ENCODE peak calls at places on chromosomes 13 and 19, in four cellular contexts. K, I, W and Y are unnamed samples.

GRCh38 chr13:109790071-109790470 is 3.7 kb upstream of the IRS2 start:
- DNase-seq in W (no peak), K (no peak), I (no peak), Y (no peak)

GRCh38 chr19:51368366-51369282 is at the start of gene CLDND2:
- DNase-seq in I (no peak), K (no peak), W (no peak), Y (no peak)

GRCh38 chr19:55440411-55441105 is 2.5 kb downstream of the SHISA7 start:
- DNase-seq in K (no peak), W (no peak), I (no peak), Y (no peak)

GRCh38 chr19:8081569-8082550 is 29.3 kb downstream of the CCL25 start:
- DNase-seq in W (no peak), K (peak; percentile 32), I (no peak), Y (no peak)

GRCh38 chr13:80363890-80364503 is 23.1 kb upstream of the SPRY2 start:
- DNase-seq in W (no peak), K (peak; percentile 64), I (no peak), Y (no peak)

GRCh38 chr19:18796239-18796638 is 5.1 kb upstream of the COMP start:
- DNase-seq in K (peak; percentile 13), W (no peak), I (no peak), Y (no peak)

GRCh38 chr19:17183858-17184271 is 31.3 kb upstream of the USE1 start:
- DNase-seq in K (no peak), W (no peak), I (no peak), Y (no peak)

GRCh38 chr19:39372047-39372802 is 18.7 kb downstream of the PAF1 start:
- DNase-seq in W (peak; percentile 90), K (peak; percentile 91), I (no peak), Y (no peak)

GRCh38 chr13:43878897-43879322 is 630 bp downstream of the CCDC122 start:
- DNase-seq in I (no peak), K (peak; percentile 82), W (peak; percentile 80), Y (no peak)

GRCh38 chr19:55588738-55589137 is 8.1 kb upstream of the ZNF579 start:
- DNase-seq in I (no peak), K (no peak), W (no peak), Y (no peak)

GRCh38 chr19:679418-680286 is 3.5 kb downstream of the FSTL3 start:
- DNase-seq in I (no peak), W (peak; percentile 58), K (peak; percentile 75), Y (no peak)

GRCh38 chr13:59566544-59566943 is 597.2 kb downstream of the DIAPH3 start:
- DNase-seq in W (no peak), K (no peak), I (no peak), Y (no peak)

GRCh38 chr13:64529874-64530485 is 2700.2 kb downstream of the PCDH9 start:
- DNase-seq in K (peak; percentile 48), I (peak; percentile 19), W (no peak), Y (no peak)

GRCh38 chr19:13033819-13034611 is 38.7 kb downstream of the NFIX start:
- DNase-seq in I (peak; percentile 39), W (peak; percentile 75), K (peak; percentile 64), Y (no peak)

GRCh38 chr13:87094646-87095045 is 576.5 kb upstream of the SLITRK5 start:
- DNase-seq in K (no peak), I (no peak), W (no peak), Y (no peak)

GRCh38 chr19:56270676-56271075 is 1.9 kb upstream of the EDDM13 start:
- DNase-seq in I (no peak), K (peak; percentile 20), W (no peak), Y (no peak)

GRCh38 chr19:49243726-49244125 is 81.3 kb downstream of the SLC6A16 start:
- DNase-seq in I (no peak), W (no peak), K (no peak), Y (no peak)

GRCh38 chr13:113582841-113583631 is 1.5 kb upstream of the TFDP1 start:
- DNase-seq in I (no peak), K (no peak), W (peak; percentile 17), Y (no peak)

GRCh38 chr13:33230178-33230881 is 55.2 kb downstream of the STARD13 start:
- DNase-seq in I (no peak), W (no peak), K (peak; percentile 87), Y (no peak)

GRCh38 chr19:294819-295686 is 3.9 kb upstream of the PLPP2 start:
- DNase-seq in W (no peak), I (no peak), K (peak; percentile 29), Y (no peak)

GRCh38 chr13:34886987-34887386 is 55.1 kb upstream of the NBEA start:
- DNase-seq in K (no peak), I (no peak), W (no peak), Y (no peak)

DNA sequence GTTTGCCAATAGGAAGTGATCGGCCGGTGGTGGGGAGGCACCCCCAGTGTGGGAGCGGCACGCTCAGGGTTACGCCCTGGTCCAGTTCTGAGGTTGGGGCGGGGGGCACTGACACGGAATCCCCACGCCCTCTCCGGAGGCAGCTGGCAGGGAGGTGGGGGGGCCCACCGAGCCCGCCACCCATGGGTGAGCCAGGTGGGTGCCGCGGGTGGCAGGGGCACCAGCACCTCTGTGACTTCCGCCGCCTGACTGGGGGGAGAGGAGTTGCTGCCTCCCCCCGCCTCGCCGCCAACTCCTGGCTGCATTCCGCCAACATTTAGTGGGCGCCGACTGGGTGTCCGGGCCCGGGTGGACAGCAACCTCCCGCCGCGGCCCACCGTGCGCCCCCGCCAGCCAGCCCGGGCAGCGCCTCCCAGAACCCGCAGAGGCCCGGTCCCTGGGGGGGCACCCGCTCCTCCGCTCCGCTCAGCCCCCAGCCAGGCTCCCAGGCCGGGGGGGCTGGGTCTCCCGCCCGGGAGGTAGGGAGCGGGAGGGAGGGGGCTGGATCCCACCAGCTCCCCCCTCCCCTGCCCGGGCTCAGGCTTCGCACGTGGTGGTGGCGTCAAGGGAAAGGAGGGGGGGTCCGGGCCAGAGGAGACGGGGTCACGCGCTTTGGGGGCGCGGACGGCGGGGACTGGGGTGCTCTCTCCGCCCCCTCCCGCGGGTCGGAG is 2.0 kb downstream of the ZBTB7A start:
- DNase-seq in W (peak; percentile 70), I (no peak), K (no peak), Y (no peak)
- TF ChIP-seq CTCF in W (no peak), I (no peak), K (no peak), Y (no peak)

GRCh38 chr13:47455581-47455980 is 545.5 kb downstream of the SUCLA2 start:
- DNase-seq in I (no peak), W (no peak), K (peak; percentile 24), Y (no peak)
- TF ChIP-seq CTCF in I (no peak), W (no peak), K (peak; percentile 11), Y (no peak)

GRCh38 chr19:35216833-35217707 is 11.5 kb downstream of the FAM187B start:
- DNase-seq in K (no peak), I (no peak), W (peak; percentile 52), Y (no peak)
- TF ChIP-seq CTCF in K (no peak), I (no peak), W (no peak), Y (peak; percentile 39)

GRCh38 chr13:41196620-41197019 is 2.3 kb upstream of the KBTBD7 start:
- DNase-seq in W (no peak), I (no peak), K (peak; percentile 42), Y (no peak)
- TF ChIP-seq CTCF in W (no peak), I (peak; percentile 20), K (peak; percentile 51), Y (peak; percentile 43)

DNA sequence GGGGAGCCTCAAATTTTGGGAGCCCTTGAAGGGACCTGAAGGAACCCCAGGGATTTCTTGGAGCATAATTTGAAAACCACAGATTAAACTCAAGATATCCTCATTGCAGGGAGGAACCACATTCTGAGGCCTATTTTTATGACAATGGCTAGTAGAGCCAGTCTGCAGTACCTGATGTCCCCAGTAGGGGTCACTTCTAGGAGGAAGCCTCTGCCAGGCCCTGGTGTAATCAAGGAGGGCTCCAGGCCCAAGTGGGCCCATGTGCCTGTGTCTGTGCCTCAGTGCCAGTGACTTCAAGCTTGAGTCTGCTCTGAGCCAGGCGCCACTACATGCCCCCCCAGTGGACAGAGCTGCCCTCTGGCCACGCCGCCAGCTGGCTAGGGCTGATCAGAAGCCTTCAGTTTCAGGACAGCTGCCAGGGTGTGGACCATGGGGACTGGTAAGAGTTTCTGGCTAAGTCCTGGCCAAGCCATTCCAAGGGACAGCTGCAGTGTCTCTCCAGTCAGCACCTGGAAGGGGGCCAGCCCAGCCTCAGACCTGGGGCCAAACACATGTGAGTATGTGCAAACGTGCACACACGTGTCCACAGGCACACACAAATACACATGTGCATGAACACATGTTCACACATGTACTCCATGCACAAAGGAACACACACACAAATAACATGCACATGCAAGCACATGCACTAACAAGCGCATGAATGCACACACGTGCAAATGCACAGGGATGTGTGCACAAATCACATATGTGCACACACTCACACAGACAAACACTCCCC is 20.5 kb upstream of the SLC7A10 start:
- DNase-seq in W (no peak), K (no peak), I (no peak), Y (no peak)
- TF ChIP-seq CTCF in W (peak; percentile 19), K (peak; percentile 76), I (peak; percentile 75), Y (peak; percentile 72)